ENCODE peak calls at places on chromosomes 11 and 22, in five cellular contexts. One of them, this sample, is unnamed.

GRCh38 chr11:130666781-130667251 is 218.4 kb downstream of the ADAMTS15 start:
- DNase-seq in GM12878: no peak
- DNase-seq in K562: no peak
- DNase-seq in SK-N-SH: no peak
- DNase-seq in HepG2: no peak
- DNase-seq in this sample: no peak

GRCh38 chr11:121777056-121777455 is 324.3 kb upstream of the SORL1-AS1 start:
- DNase-seq in SK-N-SH: no peak
- DNase-seq in K562: no peak
- DNase-seq in GM12878: no peak
- DNase-seq in HepG2: no peak
- DNase-seq in this sample: no peak

GRCh38 chr11:57641011-57641410 is 8.7 kb downstream of the YPEL4 start:
- DNase-seq in K562: peak; percentile 67
- DNase-seq in GM12878: no peak
- DNase-seq in HepG2: no peak
- DNase-seq in SK-N-SH: no peak
- DNase-seq in this sample: peak; percentile 49

GRCh38 chr11:77088236-77089003 is 14.2 kb upstream of the OMP start:
- DNase-seq in HepG2: no peak
- DNase-seq in K562: no peak
- DNase-seq in GM12878: no peak
- DNase-seq in SK-N-SH: no peak
- DNase-seq in this sample: no peak

GRCh38 chr11:13329670-13330401 is 52.2 kb downstream of the BMAL1 start:
- DNase-seq in SK-N-SH: peak; percentile 71
- DNase-seq in GM12878: no peak
- DNase-seq in K562: no peak
- DNase-seq in HepG2: no peak
- DNase-seq in this sample: no peak

GRCh38 chr11:4677948-4678347 is 19.7 kb downstream of the OR51E2 start:
- DNase-seq in K562: no peak
- DNase-seq in SK-N-SH: no peak
- DNase-seq in HepG2: no peak
- DNase-seq in GM12878: no peak
- DNase-seq in this sample: no peak

GRCh38 chr22:38700271-38700788 is 413 bp downstream of the JOSD1 start:
- DNase-seq in SK-N-SH: peak; percentile 82
- DNase-seq in K562: peak; percentile 64
- DNase-seq in HepG2: peak; percentile 35
- DNase-seq in GM12878: no peak
- DNase-seq in this sample: no peak

GRCh38 chr22:32055069-32055468 is 12.0 kb downstream of the SLC5A1 start:
- DNase-seq in K562: no peak
- DNase-seq in GM12878: no peak
- DNase-seq in SK-N-SH: no peak
- DNase-seq in HepG2: no peak
- DNase-seq in this sample: no peak

GRCh38 chr11:40099391-40100169 is 1359.9 kb downstream of the LRRC4C start:
- DNase-seq in HepG2: no peak
- DNase-seq in GM12878: no peak
- DNase-seq in K562: no peak
- DNase-seq in SK-N-SH: peak; percentile 6
- DNase-seq in this sample: no peak

GRCh38 chr22:18929459-18929858 is 6.6 kb downstream of the PRODH start:
- DNase-seq in HepG2: no peak
- DNase-seq in GM12878: no peak
- DNase-seq in K562: no peak
- DNase-seq in SK-N-SH: no peak
- DNase-seq in this sample: no peak

GRCh38 chr11:134753805-134754130 is 341.7 kb upstream of the B3GAT1 start:
- DNase-seq in K562: no peak
- DNase-seq in GM12878: no peak
- DNase-seq in HepG2: no peak
- DNase-seq in SK-N-SH: no peak
- DNase-seq in this sample: no peak

GRCh38 chr11:88535916-88536547 is 198.5 kb upstream of the CTSC start:
- DNase-seq in HepG2: peak; percentile 5
- DNase-seq in GM12878: no peak
- DNase-seq in SK-N-SH: no peak
- DNase-seq in K562: no peak
- DNase-seq in this sample: no peak

GRCh38 chr11:103537904-103538502 is 428.8 kb downstream of the DYNC2H1 start:
- DNase-seq in SK-N-SH: peak; percentile 30
- DNase-seq in K562: no peak
- DNase-seq in HepG2: no peak
- DNase-seq in GM12878: no peak
- DNase-seq in this sample: no peak

GRCh38 chr11:68211546-68211945 is 1.6 kb downstream of the KMT5B start:
- DNase-seq in GM12878: no peak
- DNase-seq in SK-N-SH: no peak
- DNase-seq in HepG2: no peak
- DNase-seq in K562: no peak
- DNase-seq in this sample: no peak
- TF ChIP-seq FOXM1 in GM12878: no peak
- TF ChIP-seq FOXM1 in SK-N-SH: no peak
- TF ChIP-seq FOXM1 in HepG2: no peak
- TF ChIP-seq FOXM1 in K562: no peak
- TF ChIP-seq FOXM1 in this sample: no peak

GRCh38 chr11:128517457-128518230 is 69.7 kb downstream of the ETS1 start:
- DNase-seq in K562: no peak
- DNase-seq in HepG2: no peak
- DNase-seq in GM12878: no peak
- DNase-seq in SK-N-SH: no peak
- DNase-seq in this sample: no peak
- TF ChIP-seq FOXM1 in K562: no peak
- TF ChIP-seq FOXM1 in HepG2: no peak
- TF ChIP-seq FOXM1 in GM12878: no peak
- TF ChIP-seq FOXM1 in SK-N-SH: no peak
- TF ChIP-seq FOXM1 in this sample: no peak

GRCh38 chr11:92306966-92307504 is 82.4 kb downstream of the FAT3 start:
- DNase-seq in K562: no peak
- DNase-seq in SK-N-SH: no peak
- DNase-seq in HepG2: no peak
- DNase-seq in GM12878: no peak
- DNase-seq in this sample: no peak
- TF ChIP-seq FOXM1 in K562: no peak
- TF ChIP-seq FOXM1 in SK-N-SH: no peak
- TF ChIP-seq FOXM1 in HepG2: no peak
- TF ChIP-seq FOXM1 in GM12878: no peak
- TF ChIP-seq FOXM1 in this sample: no peak

GRCh38 chr11:115222218-115222862 is 281.9 kb downstream of the CADM1 start:
- DNase-seq in SK-N-SH: no peak
- DNase-seq in K562: peak; percentile 3
- DNase-seq in GM12878: peak; percentile 96
- DNase-seq in HepG2: peak; percentile 30
- DNase-seq in this sample: no peak
- TF ChIP-seq FOXM1 in SK-N-SH: no peak
- TF ChIP-seq FOXM1 in K562: no peak
- TF ChIP-seq FOXM1 in GM12878: peak; percentile 96
- TF ChIP-seq FOXM1 in HepG2: no peak
- TF ChIP-seq FOXM1 in this sample: no peak

DNA sequence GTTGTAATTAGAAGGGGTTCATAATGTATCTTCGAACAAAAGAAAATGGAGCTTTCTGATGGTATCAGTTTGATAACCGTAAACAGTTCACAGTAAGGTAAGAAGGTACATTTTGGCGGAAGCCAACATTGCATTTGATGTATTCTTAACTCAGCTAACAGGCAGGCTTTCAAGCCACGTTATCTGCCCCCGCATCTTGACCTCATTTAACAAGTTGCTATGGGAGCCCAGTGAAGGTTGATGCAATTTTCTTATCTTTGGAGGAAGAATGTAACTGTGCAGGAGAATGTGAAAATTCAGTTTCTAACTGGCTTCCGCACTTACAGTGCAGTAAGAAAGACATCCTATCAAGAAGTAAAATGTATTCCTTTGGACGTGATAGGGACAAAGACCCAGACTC is 110.6 kb downstream of the ETS1 start:
- DNase-seq in SK-N-SH: no peak
- DNase-seq in HepG2: no peak
- DNase-seq in K562: no peak
- DNase-seq in GM12878: no peak
- DNase-seq in this sample: no peak
- TF ChIP-seq FOXM1 in SK-N-SH: no peak
- TF ChIP-seq FOXM1 in HepG2: no peak
- TF ChIP-seq FOXM1 in K562: no peak
- TF ChIP-seq FOXM1 in GM12878: no peak
- TF ChIP-seq FOXM1 in this sample: no peak

GRCh38 chr11:73972187-73972586 is 10.5 kb downstream of the UCP2 start:
- DNase-seq in K562: no peak
- DNase-seq in SK-N-SH: no peak
- DNase-seq in GM12878: no peak
- DNase-seq in HepG2: no peak
- DNase-seq in this sample: no peak
- TF ChIP-seq FOXM1 in K562: no peak
- TF ChIP-seq FOXM1 in SK-N-SH: no peak
- TF ChIP-seq FOXM1 in GM12878: no peak
- TF ChIP-seq FOXM1 in HepG2: no peak
- TF ChIP-seq FOXM1 in this sample: no peak

GRCh38 chr11:61473370-61474025 is 35.1 kb upstream of the LRRC10B start:
- DNase-seq in K562: no peak
- DNase-seq in HepG2: no peak
- DNase-seq in GM12878: no peak
- DNase-seq in SK-N-SH: no peak
- DNase-seq in this sample: no peak

GRCh38 chr11:61472282-61472681 is 36.3 kb upstream of the LRRC10B start:
- DNase-seq in K562: no peak
- DNase-seq in GM12878: no peak
- DNase-seq in SK-N-SH: no peak
- DNase-seq in HepG2: no peak
- DNase-seq in this sample: no peak

GRCh38 chr11:61472868-61473267 is 35.7 kb upstream of the LRRC10B start:
- DNase-seq in HepG2: no peak
- DNase-seq in K562: no peak
- DNase-seq in SK-N-SH: no peak
- DNase-seq in GM12878: no peak
- DNase-seq in this sample: no peak

GRCh38 chr11:61467609-61468401 is 37.9 kb downstream of the SDHAF2 start:
- DNase-seq in HepG2: no peak
- DNase-seq in SK-N-SH: no peak
- DNase-seq in K562: no peak
- DNase-seq in GM12878: no peak
- DNase-seq in this sample: no peak
- TF ChIP-seq FOXM1 in HepG2: no peak
- TF ChIP-seq FOXM1 in SK-N-SH: no peak
- TF ChIP-seq FOXM1 in K562: no peak
- TF ChIP-seq FOXM1 in GM12878: no peak
- TF ChIP-seq FOXM1 in this sample: no peak

GRCh38 chr11:19370100-19370861 is 129.5 kb upstream of the E2F8 start:
- DNase-seq in GM12878: no peak
- DNase-seq in K562: no peak
- DNase-seq in SK-N-SH: no peak
- DNase-seq in HepG2: no peak
- DNase-seq in this sample: no peak
- TF ChIP-seq FOXM1 in GM12878: no peak
- TF ChIP-seq FOXM1 in K562: no peak
- TF ChIP-seq FOXM1 in SK-N-SH: no peak
- TF ChIP-seq FOXM1 in HepG2: no peak
- TF ChIP-seq FOXM1 in this sample: no peak

GRCh38 chr22:49201046-49201970 is 626.4 kb downstream of the BRD1 start:
- DNase-seq in HepG2: no peak
- DNase-seq in SK-N-SH: no peak
- DNase-seq in GM12878: no peak
- DNase-seq in K562: no peak
- DNase-seq in this sample: no peak
- TF ChIP-seq FOXM1 in HepG2: no peak
- TF ChIP-seq FOXM1 in SK-N-SH: no peak
- TF ChIP-seq FOXM1 in GM12878: no peak
- TF ChIP-seq FOXM1 in K562: no peak
- TF ChIP-seq FOXM1 in this sample: no peak